ENCODE peak calls at places on chromosomes 7 and 10, in nine cellular contexts. One of them, this sample, is unnamed.

GRCh38 chr7:70694909-70695803 is 436.8 kb upstream of the GALNT17 start:
- DNase-seq in activated effector memory CD4-positive, alpha-beta T cell treated with anti-CD3 and anti-CD28 coated beads, Interleukin-2, amount 50 U/mL, for 16 hours: no peak
- DNase-seq in activated naive CD4-positive, alpha-beta T cell: no peak
- DNase-seq in left ventricle myocardium superior: peak
- DNase-seq in CD8-positive, alpha-beta memory T cell: no peak
- DNase-seq in cardiac fibroblast: peak
- DNase-seq in kidney tubule cell: peak
- DNase-seq in Kasumi-1: no peak
- DNase-seq in fibroblast of lung: peak
- DNase-seq in this sample: no peak

GRCh38 chr10:84683980-84684740 is 355.8 kb downstream of the CCSER2 start:
- DNase-seq in activated naive CD4-positive, alpha-beta T cell: no peak
- DNase-seq in kidney tubule cell: no peak
- DNase-seq in CD8-positive, alpha-beta memory T cell: no peak
- DNase-seq in cardiac fibroblast: no peak
- DNase-seq in fibroblast of lung: no peak
- DNase-seq in Kasumi-1: no peak
- DNase-seq in left ventricle myocardium superior: no peak
- DNase-seq in activated effector memory CD4-positive, alpha-beta T cell treated with anti-CD3 and anti-CD28 coated beads, Interleukin-2, amount 50 U/mL, for 16 hours: no peak
- DNase-seq in this sample: no peak

GRCh38 chr7:100604976-100605911 is 3.1 kb downstream of the PCOLCE start:
- DNase-seq in CD8-positive, alpha-beta memory T cell: peak
- DNase-seq in cardiac fibroblast: no peak
- DNase-seq in activated naive CD4-positive, alpha-beta T cell: no peak
- DNase-seq in activated effector memory CD4-positive, alpha-beta T cell treated with anti-CD3 and anti-CD28 coated beads, Interleukin-2, amount 50 U/mL, for 16 hours: peak
- DNase-seq in kidney tubule cell: peak
- DNase-seq in left ventricle myocardium superior: peak
- DNase-seq in Kasumi-1: no peak
- DNase-seq in fibroblast of lung: no peak
- DNase-seq in this sample: peak

GRCh38 chr10:110681023-110681681 is 37.0 kb downstream of the RBM20 start:
- DNase-seq in activated effector memory CD4-positive, alpha-beta T cell treated with anti-CD3 and anti-CD28 coated beads, Interleukin-2, amount 50 U/mL, for 16 hours: peak
- DNase-seq in activated naive CD4-positive, alpha-beta T cell: no peak
- DNase-seq in kidney tubule cell: peak
- DNase-seq in left ventricle myocardium superior: peak
- DNase-seq in fibroblast of lung: peak
- DNase-seq in cardiac fibroblast: peak
- DNase-seq in CD8-positive, alpha-beta memory T cell: peak
- DNase-seq in Kasumi-1: peak
- DNase-seq in this sample: peak

GRCh38 chr10:98055875-98056516 is 25.6 kb upstream of the CRTAC1 start:
- DNase-seq in kidney tubule cell: peak
- DNase-seq in activated naive CD4-positive, alpha-beta T cell: no peak
- DNase-seq in activated effector memory CD4-positive, alpha-beta T cell treated with anti-CD3 and anti-CD28 coated beads, Interleukin-2, amount 50 U/mL, for 16 hours: no peak
- DNase-seq in fibroblast of lung: peak
- DNase-seq in cardiac fibroblast: peak
- DNase-seq in Kasumi-1: peak
- DNase-seq in CD8-positive, alpha-beta memory T cell: no peak
- DNase-seq in left ventricle myocardium superior: no peak
- DNase-seq in this sample: peak

GRCh38 chr10:69374931-69375306 is 41.8 kb downstream of the TACR2 start:
- DNase-seq in left ventricle myocardium superior: no peak
- DNase-seq in fibroblast of lung: no peak
- DNase-seq in CD8-positive, alpha-beta memory T cell: no peak
- DNase-seq in activated effector memory CD4-positive, alpha-beta T cell treated with anti-CD3 and anti-CD28 coated beads, Interleukin-2, amount 50 U/mL, for 16 hours: no peak
- DNase-seq in activated naive CD4-positive, alpha-beta T cell: no peak
- DNase-seq in Kasumi-1: no peak
- DNase-seq in cardiac fibroblast: no peak
- DNase-seq in kidney tubule cell: no peak
- DNase-seq in this sample: no peak

GRCh38 chr7:82699773-82700186 is 256.2 kb upstream of the CACNA2D1 start:
- DNase-seq in fibroblast of lung: peak
- DNase-seq in cardiac fibroblast: no peak
- DNase-seq in kidney tubule cell: peak
- DNase-seq in activated naive CD4-positive, alpha-beta T cell: no peak
- DNase-seq in CD8-positive, alpha-beta memory T cell: no peak
- DNase-seq in Kasumi-1: no peak
- DNase-seq in activated effector memory CD4-positive, alpha-beta T cell treated with anti-CD3 and anti-CD28 coated beads, Interleukin-2, amount 50 U/mL, for 16 hours: no peak
- DNase-seq in left ventricle myocardium superior: no peak
- DNase-seq in this sample: no peak

GRCh38 chr7:2522780-2523433 is 3.3 kb downstream of the LFNG start:
- DNase-seq in cardiac fibroblast: peak
- DNase-seq in left ventricle myocardium superior: no peak
- DNase-seq in Kasumi-1: no peak
- DNase-seq in CD8-positive, alpha-beta memory T cell: no peak
- DNase-seq in activated effector memory CD4-positive, alpha-beta T cell treated with anti-CD3 and anti-CD28 coated beads, Interleukin-2, amount 50 U/mL, for 16 hours: peak
- DNase-seq in fibroblast of lung: peak
- DNase-seq in activated naive CD4-positive, alpha-beta T cell: no peak
- DNase-seq in kidney tubule cell: peak
- DNase-seq in this sample: peak

GRCh38 chr7:103995554-103995953 is 6.1 kb upstream of the RELN start:
- DNase-seq in fibroblast of lung: no peak
- DNase-seq in cardiac fibroblast: no peak
- DNase-seq in Kasumi-1: no peak
- DNase-seq in left ventricle myocardium superior: no peak
- DNase-seq in activated effector memory CD4-positive, alpha-beta T cell treated with anti-CD3 and anti-CD28 coated beads, Interleukin-2, amount 50 U/mL, for 16 hours: no peak
- DNase-seq in activated naive CD4-positive, alpha-beta T cell: no peak
- DNase-seq in kidney tubule cell: no peak
- DNase-seq in CD8-positive, alpha-beta memory T cell: no peak
- DNase-seq in this sample: no peak

GRCh38 chr7:32221056-32221455 is 150.8 kb upstream of the PDE1C start:
- DNase-seq in activated effector memory CD4-positive, alpha-beta T cell treated with anti-CD3 and anti-CD28 coated beads, Interleukin-2, amount 50 U/mL, for 16 hours: no peak
- DNase-seq in activated naive CD4-positive, alpha-beta T cell: no peak
- DNase-seq in Kasumi-1: no peak
- DNase-seq in kidney tubule cell: no peak
- DNase-seq in fibroblast of lung: no peak
- DNase-seq in cardiac fibroblast: no peak
- DNase-seq in CD8-positive, alpha-beta memory T cell: no peak
- DNase-seq in left ventricle myocardium superior: no peak
- DNase-seq in this sample: no peak

GRCh38 chr10:13310518-13311176 is 10.8 kb upstream of the PHYH start:
- DNase-seq in Kasumi-1: no peak
- DNase-seq in CD8-positive, alpha-beta memory T cell: no peak
- DNase-seq in cardiac fibroblast: no peak
- DNase-seq in fibroblast of lung: no peak
- DNase-seq in kidney tubule cell: peak
- DNase-seq in activated effector memory CD4-positive, alpha-beta T cell treated with anti-CD3 and anti-CD28 coated beads, Interleukin-2, amount 50 U/mL, for 16 hours: peak
- DNase-seq in left ventricle myocardium superior: no peak
- DNase-seq in activated naive CD4-positive, alpha-beta T cell: no peak
- DNase-seq in this sample: no peak

This sample was measured in RPMI8226.